ENCODE peak calls at places on chromosomes 1 and 21, in nine cellular contexts. One of them, this sample, is unnamed.

GRCh38 chr1:198713081-198713480 is 74.2 kb downstream of the PTPRC start:
- DNase-seq in breast epithelium: no peak
- DNase-seq in Peyer's patch: no peak
- DNase-seq in right lobe of liver: no peak
- DNase-seq in lung: no peak
- DNase-seq in HL-60: no peak
- DNase-seq in dorsolateral prefrontal cortex: no peak
- DNase-seq in uterus: no peak
- DNase-seq in fibroblast of lung: no peak
- DNase-seq in this sample: no peak

GRCh38 chr1:229380514-229381160 is 37.8 kb upstream of the CCSAP start:
- DNase-seq in HL-60: no peak
- DNase-seq in fibroblast of lung: no peak
- DNase-seq in dorsolateral prefrontal cortex: no peak
- DNase-seq in right lobe of liver: no peak
- DNase-seq in breast epithelium: no peak
- DNase-seq in uterus: no peak
- DNase-seq in Peyer's patch: no peak
- DNase-seq in lung: no peak
- DNase-seq in this sample: no peak

GRCh38 chr21:45026066-45026745 is 48.2 kb upstream of the ADARB1 start:
- DNase-seq in breast epithelium: peak; percentile 22
- DNase-seq in right lobe of liver: no peak
- DNase-seq in HL-60: no peak
- DNase-seq in Peyer's patch: no peak
- DNase-seq in uterus: no peak
- DNase-seq in dorsolateral prefrontal cortex: no peak
- DNase-seq in lung: no peak
- DNase-seq in fibroblast of lung: no peak
- DNase-seq in this sample: no peak

GRCh38 chr1:36864182-36865079 is 169.9 kb downstream of the GRIK3 start:
- DNase-seq in uterus: no peak
- DNase-seq in right lobe of liver: no peak
- DNase-seq in breast epithelium: no peak
- DNase-seq in HL-60: peak; percentile 9
- DNase-seq in lung: no peak
- DNase-seq in dorsolateral prefrontal cortex: no peak
- DNase-seq in Peyer's patch: no peak
- DNase-seq in fibroblast of lung: no peak
- DNase-seq in this sample: no peak

GRCh38 chr1:230186003-230186863 is 119.2 kb downstream of the GALNT2 start:
- DNase-seq in dorsolateral prefrontal cortex: no peak
- DNase-seq in right lobe of liver: no peak
- DNase-seq in lung: peak; percentile 89
- DNase-seq in HL-60: no peak
- DNase-seq in fibroblast of lung: peak; percentile 84
- DNase-seq in Peyer's patch: no peak
- DNase-seq in breast epithelium: peak; percentile 83
- DNase-seq in uterus: no peak
- DNase-seq in this sample: peak; percentile 73

GRCh38 chr21:35525443-35525842 is 476.3 kb upstream of the RUNX1 start:
- DNase-seq in breast epithelium: no peak
- DNase-seq in uterus: no peak
- DNase-seq in right lobe of liver: no peak
- DNase-seq in HL-60: no peak
- DNase-seq in Peyer's patch: peak; percentile 65
- DNase-seq in fibroblast of lung: no peak
- DNase-seq in lung: no peak
- DNase-seq in dorsolateral prefrontal cortex: no peak
- DNase-seq in this sample: no peak

GRCh38 chr1:116847688-116848531 is 61.8 kb upstream of the PTGFRN start:
- DNase-seq in right lobe of liver: no peak
- DNase-seq in Peyer's patch: no peak
- DNase-seq in breast epithelium: no peak
- DNase-seq in lung: no peak
- DNase-seq in HL-60: no peak
- DNase-seq in fibroblast of lung: peak; percentile 20
- DNase-seq in dorsolateral prefrontal cortex: no peak
- DNase-seq in uterus: peak; percentile 68
- DNase-seq in this sample: no peak

GRCh38 chr1:171652234-171652822 is at the start of gene MYOC:
- DNase-seq in Peyer's patch: no peak
- DNase-seq in uterus: no peak
- DNase-seq in right lobe of liver: no peak
- DNase-seq in breast epithelium: no peak
- DNase-seq in dorsolateral prefrontal cortex: no peak
- DNase-seq in HL-60: no peak
- DNase-seq in lung: no peak
- DNase-seq in fibroblast of lung: no peak
- DNase-seq in this sample: no peak

GRCh38 chr1:204331275-204331674 is 28.5 kb downstream of the PLEKHA6 start:
- DNase-seq in Peyer's patch: no peak
- DNase-seq in fibroblast of lung: no peak
- DNase-seq in breast epithelium: no peak
- DNase-seq in uterus: no peak
- DNase-seq in dorsolateral prefrontal cortex: no peak
- DNase-seq in HL-60: no peak
- DNase-seq in lung: no peak
- DNase-seq in right lobe of liver: no peak
- DNase-seq in this sample: no peak

GRCh38 chr1:85406887-85407593 is 57.9 kb downstream of the DDAH1 start:
- DNase-seq in breast epithelium: no peak
- DNase-seq in right lobe of liver: no peak
- DNase-seq in lung: peak; percentile 51
- DNase-seq in dorsolateral prefrontal cortex: no peak
- DNase-seq in fibroblast of lung: peak; percentile 95
- DNase-seq in HL-60: no peak
- DNase-seq in Peyer's patch: no peak
- DNase-seq in uterus: peak; percentile 69
- DNase-seq in this sample: no peak

GRCh38 chr21:9772348-9772672 is 749.1 kb upstream of the TPTE start:
- DNase-seq in uterus: no peak
- DNase-seq in HL-60: no peak
- DNase-seq in right lobe of liver: no peak
- DNase-seq in Peyer's patch: no peak
- DNase-seq in fibroblast of lung: no peak
- DNase-seq in breast epithelium: no peak
- DNase-seq in lung: no peak
- DNase-seq in dorsolateral prefrontal cortex: no peak
- DNase-seq in this sample: no peak

GRCh38 chr1:56626546-56626945 is 18.6 kb upstream of the PRKAA2 start:
- DNase-seq in Peyer's patch: no peak
- DNase-seq in dorsolateral prefrontal cortex: no peak
- DNase-seq in fibroblast of lung: peak; percentile 55
- DNase-seq in HL-60: no peak
- DNase-seq in right lobe of liver: no peak
- DNase-seq in lung: no peak
- DNase-seq in uterus: no peak
- DNase-seq in breast epithelium: no peak
- DNase-seq in this sample: no peak

GRCh38 chr21:39217356-39218081 is 34.3 kb upstream of the PSMG1 start:
- DNase-seq in HL-60: no peak
- DNase-seq in dorsolateral prefrontal cortex: no peak
- DNase-seq in uterus: no peak
- DNase-seq in fibroblast of lung: no peak
- DNase-seq in right lobe of liver: no peak
- DNase-seq in breast epithelium: no peak
- DNase-seq in Peyer's patch: no peak
- DNase-seq in lung: no peak
- DNase-seq in this sample: no peak

GRCh38 chr1:6601865-6602668 is 602 bp downstream of the KLHL21 start:
- DNase-seq in breast epithelium: no peak
- DNase-seq in HL-60: no peak
- DNase-seq in right lobe of liver: peak; percentile 76
- DNase-seq in lung: no peak
- DNase-seq in fibroblast of lung: peak; percentile 70
- DNase-seq in Peyer's patch: peak; percentile 36
- DNase-seq in dorsolateral prefrontal cortex: peak; percentile 71
- DNase-seq in uterus: peak; percentile 56
- DNase-seq in this sample: no peak

GRCh38 chr1:47405697-47406096 is 10.4 kb upstream of the FOXE3 start:
- DNase-seq in HL-60: peak; percentile 37
- DNase-seq in uterus: no peak
- DNase-seq in dorsolateral prefrontal cortex: no peak
- DNase-seq in right lobe of liver: no peak
- DNase-seq in breast epithelium: no peak
- DNase-seq in fibroblast of lung: no peak
- DNase-seq in Peyer's patch: no peak
- DNase-seq in lung: no peak
- DNase-seq in this sample: no peak

GRCh38 chr1:33273961-33274371 is 17.7 kb downstream of the ZNF362 start:
- DNase-seq in right lobe of liver: no peak
- DNase-seq in fibroblast of lung: no peak
- DNase-seq in HL-60: no peak
- DNase-seq in Peyer's patch: no peak
- DNase-seq in lung: no peak
- DNase-seq in uterus: no peak
- DNase-seq in dorsolateral prefrontal cortex: no peak
- DNase-seq in breast epithelium: peak; percentile 19
- DNase-seq in this sample: no peak

GRCh38 chr1:111620412-111620971 is 903 bp downstream of the RAP1A start:
- DNase-seq in lung: peak; percentile 66
- DNase-seq in HL-60: peak; percentile 77
- DNase-seq in breast epithelium: no peak
- DNase-seq in right lobe of liver: no peak
- DNase-seq in fibroblast of lung: peak; percentile 17
- DNase-seq in dorsolateral prefrontal cortex: no peak
- DNase-seq in uterus: no peak
- DNase-seq in Peyer's patch: no peak
- DNase-seq in this sample: no peak

GRCh38 chr1:206582537-206583460 is 29.5 kb downstream of the EIF2D start:
- DNase-seq in lung: no peak
- DNase-seq in dorsolateral prefrontal cortex: peak; percentile 48
- DNase-seq in Peyer's patch: no peak
- DNase-seq in right lobe of liver: no peak
- DNase-seq in breast epithelium: no peak
- DNase-seq in fibroblast of lung: no peak
- DNase-seq in HL-60: no peak
- DNase-seq in uterus: no peak
- DNase-seq in this sample: no peak

DNA sequence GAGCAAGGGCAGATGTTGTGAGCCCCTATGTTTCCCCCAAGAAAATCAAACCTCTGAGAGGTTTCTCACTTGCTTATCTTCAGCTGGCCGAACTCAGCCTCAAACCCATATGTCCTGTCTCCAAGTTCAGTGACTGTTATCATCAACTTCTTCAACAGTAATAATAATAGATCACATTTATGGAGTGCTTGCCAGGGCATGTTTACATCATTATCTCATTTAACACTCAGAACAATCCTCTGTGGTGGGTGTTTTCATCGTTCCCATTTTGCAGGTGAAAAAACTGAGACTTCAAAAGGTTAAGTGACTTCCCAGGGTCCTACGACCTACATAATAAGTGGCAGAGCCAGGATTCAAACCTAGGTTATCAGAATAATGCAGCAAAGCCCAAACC is 3.4 kb downstream of the CAPN2 start:
- DNase-seq in lung: no peak
- DNase-seq in fibroblast of lung: no peak
- DNase-seq in right lobe of liver: no peak
- DNase-seq in HL-60: no peak
- DNase-seq in Peyer's patch: no peak
- DNase-seq in uterus: no peak
- DNase-seq in dorsolateral prefrontal cortex: no peak
- DNase-seq in breast epithelium: no peak
- DNase-seq in this sample: no peak
- H3K4me3 ChIP-seq in lung: no peak overlapping the region
- H3K4me3 ChIP-seq in fibroblast of lung: peak overlapping the region; percentile 92
- H3K4me3 ChIP-seq in right lobe of liver: no peak overlapping the region
- H3K4me3 ChIP-seq in HL-60: no peak overlapping the region
- H3K4me3 ChIP-seq in Peyer's patch: no peak overlapping the region
- H3K4me3 ChIP-seq in uterus: no peak overlapping the region
- H3K4me3 ChIP-seq in dorsolateral prefrontal cortex: no peak overlapping the region
- H3K4me3 ChIP-seq in breast epithelium: peak overlapping the region; percentile 17
- H3K4me3 ChIP-seq in this sample: no peak overlapping the region

GRCh38 chr1:203097001-203097400 is 11.2 kb upstream of the MYOG start:
- DNase-seq in HL-60: no peak
- DNase-seq in dorsolateral prefrontal cortex: no peak
- DNase-seq in Peyer's patch: no peak
- DNase-seq in fibroblast of lung: no peak
- DNase-seq in right lobe of liver: no peak
- DNase-seq in lung: no peak
- DNase-seq in uterus: no peak
- DNase-seq in breast epithelium: no peak
- DNase-seq in this sample: no peak

GRCh38 chr1:203103201-203103600 is 17.4 kb upstream of the MYOG start:
- DNase-seq in dorsolateral prefrontal cortex: no peak
- DNase-seq in right lobe of liver: no peak
- DNase-seq in breast epithelium: no peak
- DNase-seq in fibroblast of lung: no peak
- DNase-seq in lung: no peak
- DNase-seq in HL-60: no peak
- DNase-seq in uterus: no peak
- DNase-seq in Peyer's patch: no peak
- DNase-seq in this sample: no peak

GRCh38 chr1:203099121-203099520 is 13.3 kb upstream of the MYOG start:
- DNase-seq in lung: no peak
- DNase-seq in right lobe of liver: no peak
- DNase-seq in HL-60: no peak
- DNase-seq in uterus: no peak
- DNase-seq in dorsolateral prefrontal cortex: no peak
- DNase-seq in fibroblast of lung: no peak
- DNase-seq in Peyer's patch: no peak
- DNase-seq in breast epithelium: no peak
- DNase-seq in this sample: no peak

GRCh38 chr1:203099760-203100159 is 13.9 kb upstream of the MYOG start:
- DNase-seq in breast epithelium: no peak
- DNase-seq in HL-60: no peak
- DNase-seq in Peyer's patch: no peak
- DNase-seq in uterus: no peak
- DNase-seq in fibroblast of lung: no peak
- DNase-seq in lung: no peak
- DNase-seq in dorsolateral prefrontal cortex: no peak
- DNase-seq in right lobe of liver: no peak
- DNase-seq in this sample: no peak

GRCh38 chr1:203100163-203100867 is 14.5 kb upstream of the MYOG start:
- DNase-seq in breast epithelium: no peak
- DNase-seq in dorsolateral prefrontal cortex: no peak
- DNase-seq in HL-60: no peak
- DNase-seq in Peyer's patch: no peak
- DNase-seq in lung: no peak
- DNase-seq in fibroblast of lung: no peak
- DNase-seq in uterus: no peak
- DNase-seq in right lobe of liver: no peak
- DNase-seq in this sample: no peak
- H3K4me3 ChIP-seq in breast epithelium: no peak overlapping the region
- H3K4me3 ChIP-seq in dorsolateral prefrontal cortex: no peak overlapping the region
- H3K4me3 ChIP-seq in HL-60: no peak overlapping the region
- H3K4me3 ChIP-seq in Peyer's patch: no peak overlapping the region
- H3K4me3 ChIP-seq in lung: no peak overlapping the region
- H3K4me3 ChIP-seq in fibroblast of lung: no peak overlapping the region
- H3K4me3 ChIP-seq in uterus: no peak overlapping the region
- H3K4me3 ChIP-seq in right lobe of liver: no peak overlapping the region
- H3K4me3 ChIP-seq in this sample: no peak overlapping the region

GRCh38 chr1:1069061-1069710 is 4.9 kb downstream of the RNF223 start:
- DNase-seq in lung: peak; percentile 81
- DNase-seq in dorsolateral prefrontal cortex: peak; percentile 81
- DNase-seq in breast epithelium: peak; percentile 86
- DNase-seq in uterus: peak; percentile 32
- DNase-seq in HL-60: peak; percentile 66
- DNase-seq in fibroblast of lung: peak; percentile 42
- DNase-seq in Peyer's patch: peak; percentile 82
- DNase-seq in right lobe of liver: peak; percentile 82
- DNase-seq in this sample: no peak
- H3K4me3 ChIP-seq in lung: peak overlapping the region; percentile 29
- H3K4me3 ChIP-seq in dorsolateral prefrontal cortex: peak overlapping the region; percentile 53
- H3K4me3 ChIP-seq in breast epithelium: peak overlapping the region; percentile 72
- H3K4me3 ChIP-seq in uterus: no peak overlapping the region
- H3K4me3 ChIP-seq in HL-60: peak overlapping the region; percentile 76
- H3K4me3 ChIP-seq in fibroblast of lung: peak overlapping the region; percentile 46
- H3K4me3 ChIP-seq in Peyer's patch: peak overlapping the region; percentile 55
- H3K4me3 ChIP-seq in right lobe of liver: peak overlapping the region; percentile 48
- H3K4me3 ChIP-seq in this sample: peak overlapping the region; percentile 33

GRCh38 chr1:87783315-87783714 is 454.6 kb downstream of the LMO4 start:
- DNase-seq in dorsolateral prefrontal cortex: no peak
- DNase-seq in breast epithelium: no peak
- DNase-seq in lung: no peak
- DNase-seq in fibroblast of lung: no peak
- DNase-seq in Peyer's patch: no peak
- DNase-seq in right lobe of liver: no peak
- DNase-seq in HL-60: no peak
- DNase-seq in uterus: no peak
- DNase-seq in this sample: no peak
- H3K4me3 ChIP-seq in dorsolateral prefrontal cortex: no peak overlapping the region
- H3K4me3 ChIP-seq in breast epithelium: no peak overlapping the region
- H3K4me3 ChIP-seq in lung: no peak overlapping the region
- H3K4me3 ChIP-seq in fibroblast of lung: no peak overlapping the region
- H3K4me3 ChIP-seq in Peyer's patch: no peak overlapping the region
- H3K4me3 ChIP-seq in right lobe of liver: no peak overlapping the region
- H3K4me3 ChIP-seq in HL-60: no peak overlapping the region
- H3K4me3 ChIP-seq in uterus: no peak overlapping the region
- H3K4me3 ChIP-seq in this sample: no peak overlapping the region

This sample was measured in RWPE2.